ENCODE peak calls at places on chromosomes 13 and 19, in five cellular contexts. J is small intestine, V is IMR-90, N is fibroblast of the aortic adventitia, O is Panc1. M is an unnamed sample.

GRCh38 chr19:35797663-35798062 is 15.0 kb downstream of the PRODH2 start:
- DNase-seq in J (no peak), V (no peak), N (no peak), O (no peak), M (no peak)

GRCh38 chr19:28577199-28577598 is 635.8 kb downstream of the UQCRFS1 start:
- DNase-seq in J (no peak), V (no peak), N (no peak), O (no peak), M (no peak)

GRCh38 chr13:41544824-41545707 is 87.7 kb downstream of the RGCC start:
- DNase-seq in J (no peak), V (peak), N (no peak), O (no peak), M (no peak)

GRCh38 chr13:110303644-110304043 is 3.3 kb downstream of the COL4A1 start:
- DNase-seq in J (no peak), V (no peak), N (no peak), O (no peak), M (no peak)

GRCh38 chr13:109788372-109789195 is 2.2 kb upstream of the IRS2 start:
- DNase-seq in J (no peak), V (no peak), N (no peak), O (no peak), M (no peak)

GRCh38 chr19:16381756-16382401 is 57.3 kb downstream of the KLF2 start:
- DNase-seq in J (no peak), V (no peak), N (peak), O (no peak), M (no peak)

GRCh38 chr19:6228523-6229215 is 51.1 kb downstream of the MLLT1 start:
- DNase-seq in J (no peak), V (no peak), N (no peak), O (no peak), M (no peak)

GRCh38 chr13:102212729-102213128 is 189.1 kb downstream of the FGF14 start:
- DNase-seq in J (no peak), V (no peak), N (no peak), O (no peak), M (no peak)

GRCh38 chr13:40383922-40384321 is 282.5 kb downstream of the FOXO1 start:
- DNase-seq in J (no peak), V (no peak), N (no peak), O (no peak), M (no peak)

GRCh38 chr19:14369399-14370168 is 11.7 kb upstream of the ADGRE5 start:
- DNase-seq in J (no peak), V (peak), N (peak), O (no peak), M (no peak)

GRCh38 chr19:19444694-19445155 is 39.2 kb downstream of the GATAD2A start:
- DNase-seq in J (peak), V (peak), N (peak), O (no peak), M (no peak)

GRCh38 chr13:21826214-21827015 is 155.5 kb downstream of the FGF9 start:
- DNase-seq in J (no peak), V (no peak), N (no peak), O (no peak), M (no peak)

GRCh38 chr19:45863840-45864628 is at the start of gene FOXA3:
- DNase-seq in J (peak), V (peak), N (no peak), O (no peak), M (peak)

DNA sequence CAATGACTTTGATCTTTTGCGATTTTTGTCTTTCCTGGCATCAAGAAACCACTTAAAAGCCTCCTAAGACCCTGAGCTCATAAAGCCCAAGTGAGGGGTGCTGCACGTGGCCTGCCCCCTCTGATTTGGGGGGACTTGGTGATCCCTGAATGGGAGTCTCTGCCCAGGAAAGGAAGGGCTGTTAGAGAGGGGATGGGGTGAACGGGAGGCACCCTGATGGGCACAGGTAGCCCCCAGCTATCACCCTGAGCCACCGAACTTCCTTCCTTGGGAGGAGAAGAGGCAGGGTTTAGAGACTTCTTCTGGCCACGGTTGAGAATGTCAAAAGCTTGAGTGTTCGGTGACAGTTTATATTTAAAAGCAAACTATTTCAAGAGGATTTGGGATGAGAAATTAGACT is 305.5 kb downstream of the ZNF536 start:
- DNase-seq in J (no peak), V (no peak), N (no peak), O (no peak), M (no peak)
- H3K4me3 ChIP-seq in J (no peak), V (no peak), N (no peak), O (no peak), M (no peak)

DNA sequence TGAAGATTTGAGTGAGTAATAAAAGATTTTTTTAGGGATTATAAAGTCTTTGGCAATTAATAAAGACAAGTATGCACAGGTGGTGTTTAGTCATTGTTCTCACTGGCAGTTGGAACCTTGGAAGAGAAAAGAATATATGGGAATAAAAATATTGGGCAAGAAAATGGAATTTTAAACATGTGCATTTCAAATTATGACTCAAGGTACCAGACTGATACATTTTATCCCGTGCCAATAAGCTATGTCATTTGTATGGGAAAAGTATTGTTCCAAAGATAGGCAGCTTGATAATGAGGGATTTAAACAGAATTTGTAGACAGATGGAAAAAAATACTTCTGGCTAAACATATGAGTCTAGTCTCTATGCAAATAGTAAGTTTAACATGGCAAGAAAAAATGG is 169.6 kb upstream of the UFM1 start:
- DNase-seq in J (no peak), V (peak), N (peak), O (no peak), M (no peak)
- H3K4me3 ChIP-seq in J (no peak), V (no peak), N (no peak), O (no peak), M (no peak)

DNA sequence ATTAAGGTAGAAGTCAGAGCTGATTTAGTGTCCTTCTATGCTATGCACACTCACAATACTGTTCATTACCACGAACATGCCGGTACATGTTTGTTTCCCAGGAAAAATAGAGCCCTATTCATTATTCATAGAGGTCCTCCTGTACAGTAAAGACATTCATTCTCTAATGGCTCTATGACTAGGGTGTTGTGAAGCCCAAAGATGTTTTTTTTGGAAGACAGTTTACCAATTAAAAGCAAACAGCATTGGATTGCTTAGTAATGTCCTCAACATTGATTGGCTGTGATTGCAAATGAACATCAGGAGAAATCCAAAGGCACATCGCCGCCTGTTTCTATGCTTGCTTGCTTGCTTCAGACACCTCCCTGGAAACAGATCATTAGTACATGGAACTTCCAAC is 8.9 kb upstream of the GPC6 start:
- DNase-seq in J (no peak), V (no peak), N (peak), O (no peak), M (no peak)
- H3K4me3 ChIP-seq in J (no peak), V (no peak), N (no peak), O (no peak), M (no peak)

GRCh38 chr13:32309812-32310706 is 5.1 kb downstream of the ZAR1L start:
- DNase-seq in J (peak), V (peak), N (peak), O (peak), M (peak)
- H3K4me3 ChIP-seq in J (no peak), V (no peak), N (no peak), O (no peak), M (no peak)

DNA sequence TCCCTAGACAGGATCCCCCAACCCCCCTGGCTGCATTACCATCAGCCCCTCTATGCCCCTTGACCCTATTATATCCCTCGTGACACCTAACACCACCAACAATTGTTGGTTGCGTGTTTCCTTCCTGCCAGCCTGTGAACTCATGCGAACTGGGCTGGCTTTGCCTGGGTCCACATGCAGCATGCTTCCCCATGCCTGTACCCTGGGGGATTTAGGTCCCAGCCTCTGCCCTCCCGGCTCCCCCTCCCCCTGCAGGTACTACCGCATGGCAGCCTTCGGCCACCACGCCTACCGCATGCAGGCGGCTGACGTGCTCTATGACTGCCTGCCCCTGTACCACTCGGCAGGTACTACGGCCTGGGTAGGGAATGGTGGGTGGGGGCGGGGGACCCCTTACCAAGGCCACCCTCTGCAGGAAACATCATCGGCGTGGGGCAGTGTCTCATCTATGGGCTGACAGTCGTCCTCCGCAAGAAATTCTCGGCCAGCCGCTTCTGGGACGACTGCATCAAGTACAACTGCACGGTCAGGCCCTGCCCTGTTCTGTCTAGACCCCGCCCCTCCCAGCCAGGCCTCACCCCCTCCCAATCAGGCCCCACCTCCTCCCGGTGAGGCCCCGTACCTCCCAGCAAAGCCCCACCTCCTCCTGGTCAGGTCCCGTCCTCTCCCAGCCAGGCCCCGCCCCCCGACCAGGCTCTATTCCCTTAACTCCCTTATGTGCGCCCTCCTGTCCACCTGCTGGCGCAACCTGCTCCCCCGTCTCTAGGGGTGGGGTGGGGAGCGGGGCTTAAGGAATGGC is 18.5 kb downstream of the SLC27A1 start:
- DNase-seq in J (peak), V (no peak), N (no peak), O (no peak), M (peak)
- H3K4me3 ChIP-seq in J (peak), V (no peak), N (no peak), O (no peak), M (no peak)